ENCODE peak calls at places on chromosomes 3 and 15, in four cellular contexts. One of them, this sample, is unnamed.

GRCh38 chr3:60146121-60146520 is 1096.3 kb upstream of the CFAP20DC start:
- DNase-seq in colonic mucosa: no peak
- DNase-seq in stomach: no peak
- DNase-seq in OCI-LY7: no peak
- DNase-seq in this sample: no peak

GRCh38 chr3:175386630-175387029 is 527.5 kb downstream of the NAALADL2 start:
- DNase-seq in colonic mucosa: no peak
- DNase-seq in stomach: no peak
- DNase-seq in OCI-LY7: no peak
- DNase-seq in this sample: peak

GRCh38 chr3:106827515-106828213 is 549.6 kb upstream of the CCDC54 start:
- DNase-seq in colonic mucosa: no peak
- DNase-seq in stomach: no peak
- DNase-seq in OCI-LY7: no peak
- DNase-seq in this sample: peak

GRCh38 chr15:60026555-60026954 is 22.4 kb downstream of the FOXB1 start:
- DNase-seq in colonic mucosa: no peak
- DNase-seq in stomach: no peak
- DNase-seq in OCI-LY7: no peak
- DNase-seq in this sample: no peak

GRCh38 chr15:55907797-55908196 is 85.6 kb downstream of the NEDD4 start:
- DNase-seq in colonic mucosa: no peak
- DNase-seq in stomach: no peak
- DNase-seq in OCI-LY7: no peak
- DNase-seq in this sample: peak

GRCh38 chr15:88166330-88166993 is 90.1 kb downstream of the NTRK3 start:
- DNase-seq in colonic mucosa: no peak
- DNase-seq in stomach: no peak
- DNase-seq in OCI-LY7: peak
- DNase-seq in this sample: peak

GRCh38 chr3:122962149-122962548 is 65.4 kb downstream of the SEMA5B start:
- DNase-seq in colonic mucosa: no peak
- DNase-seq in stomach: no peak
- DNase-seq in OCI-LY7: no peak
- DNase-seq in this sample: no peak

GRCh38 chr15:25176991-25177954 is 222.5 kb downstream of the SNRPN start:
- DNase-seq in colonic mucosa: peak
- DNase-seq in stomach: peak
- DNase-seq in OCI-LY7: no peak
- DNase-seq in this sample: no peak

GRCh38 chr3:135328036-135328435 is 533.0 kb downstream of the EPHB1 start:
- DNase-seq in colonic mucosa: no peak
- DNase-seq in stomach: no peak
- DNase-seq in OCI-LY7: no peak
- DNase-seq in this sample: no peak

GRCh38 chr3:196341142-196341541 is 3.0 kb upstream of the TM4SF19 start:
- DNase-seq in colonic mucosa: no peak
- DNase-seq in stomach: no peak
- DNase-seq in OCI-LY7: no peak
- DNase-seq in this sample: peak

GRCh38 chr3:31908391-31909097 is 72.5 kb downstream of the OSBPL10 start:
- DNase-seq in colonic mucosa: no peak
- DNase-seq in stomach: no peak
- DNase-seq in OCI-LY7: peak
- DNase-seq in this sample: peak

GRCh38 chr3:39383190-39383912 is at the start of gene SLC25A38:
- DNase-seq in colonic mucosa: peak
- DNase-seq in stomach: peak
- DNase-seq in OCI-LY7: peak
- DNase-seq in this sample: peak

GRCh38 chr15:69994429-69995201 is 103.1 kb downstream of the TLE3 start:
- DNase-seq in colonic mucosa: peak
- DNase-seq in stomach: no peak
- DNase-seq in OCI-LY7: peak
- DNase-seq in this sample: no peak

GRCh38 chr3:109178701-109179100 is 42.2 kb downstream of the C3orf85 start:
- DNase-seq in colonic mucosa: no peak
- DNase-seq in stomach: no peak
- DNase-seq in OCI-LY7: no peak
- DNase-seq in this sample: no peak

GRCh38 chr3:120198305-120198878 is 86.6 kb downstream of the GPR156 start:
- DNase-seq in colonic mucosa: no peak
- DNase-seq in stomach: no peak
- DNase-seq in OCI-LY7: peak
- DNase-seq in this sample: peak

GRCh38 chr3:194078046-194078445 is 57.9 kb upstream of the HES1 start:
- DNase-seq in colonic mucosa: no peak
- DNase-seq in stomach: no peak
- DNase-seq in OCI-LY7: no peak
- DNase-seq in this sample: peak

GRCh38 chr3:43794776-43795175 is 104.0 kb downstream of the ABHD5 start:
- DNase-seq in colonic mucosa: no peak
- DNase-seq in stomach: no peak
- DNase-seq in OCI-LY7: no peak
- DNase-seq in this sample: peak

GRCh38 chr3:150149651-150150051 is 179.0 kb upstream of the PFN2 start:
- DNase-seq in colonic mucosa: no peak
- DNase-seq in stomach: no peak
- DNase-seq in OCI-LY7: no peak
- DNase-seq in this sample: peak

GRCh38 chr15:38460543-38460942 is 6.6 kb downstream of the FAM98B start:
- DNase-seq in colonic mucosa: no peak
- DNase-seq in stomach: no peak
- DNase-seq in OCI-LY7: no peak
- DNase-seq in this sample: no peak

GRCh38 chr3:196181127-196181546 is 30.1 kb downstream of the ZDHHC19 start:
- DNase-seq in colonic mucosa: no peak
- DNase-seq in stomach: no peak
- DNase-seq in OCI-LY7: no peak
- DNase-seq in this sample: no peak

GRCh38 chr3:105516972-105517371 is 150.3 kb downstream of the ALCAM start:
- DNase-seq in colonic mucosa: no peak
- DNase-seq in stomach: no peak
- DNase-seq in OCI-LY7: no peak
- DNase-seq in this sample: no peak

GRCh38 chr15:77607894-77608261 is 24.8 kb downstream of the LINGO1 start:
- DNase-seq in colonic mucosa: no peak
- DNase-seq in stomach: no peak
- DNase-seq in OCI-LY7: no peak
- DNase-seq in this sample: no peak

GRCh38 chr15:59399465-59400102 is 26.9 kb upstream of the MYO1E start:
- DNase-seq in colonic mucosa: no peak
- DNase-seq in stomach: no peak
- DNase-seq in OCI-LY7: peak
- DNase-seq in this sample: no peak

GRCh38 chr3:194046995-194047681 is 88.8 kb upstream of the HES1 start:
- DNase-seq in colonic mucosa: peak
- DNase-seq in stomach: peak
- DNase-seq in OCI-LY7: peak
- DNase-seq in this sample: peak

GRCh38 chr15:68512578-68512977 is 66.2 kb upstream of the CORO2B start:
- DNase-seq in colonic mucosa: no peak
- DNase-seq in stomach: no peak
- DNase-seq in OCI-LY7: no peak
- DNase-seq in this sample: no peak

GRCh38 chr3:196339493-196340254 is 1.5 kb upstream of the TM4SF19 start:
- DNase-seq in colonic mucosa: no peak
- DNase-seq in stomach: no peak
- DNase-seq in OCI-LY7: no peak
- DNase-seq in this sample: peak

GRCh38 chr3:129592362-129593150 is 13.9 kb downstream of the PLXND1 start:
- DNase-seq in colonic mucosa: peak
- DNase-seq in stomach: no peak
- DNase-seq in OCI-LY7: no peak
- DNase-seq in this sample: peak

GRCh38 chr3:54691230-54691900 is 236.5 kb downstream of the LRTM1 start:
- DNase-seq in colonic mucosa: no peak
- DNase-seq in stomach: no peak
- DNase-seq in OCI-LY7: no peak
- DNase-seq in this sample: peak

GRCh38 chr3:167843886-167844285 is 108.4 kb downstream of the SERPINI1 start:
- DNase-seq in colonic mucosa: no peak
- DNase-seq in stomach: no peak
- DNase-seq in OCI-LY7: peak
- DNase-seq in this sample: no peak

GRCh38 chr15:99604865-99605264 is 39.1 kb downstream of the MEF2A start:
- DNase-seq in colonic mucosa: no peak
- DNase-seq in stomach: no peak
- DNase-seq in OCI-LY7: peak
- DNase-seq in this sample: no peak

GRCh38 chr15:51756482-51756881 is 5.1 kb downstream of the TMOD2 start:
- DNase-seq in colonic mucosa: no peak
- DNase-seq in stomach: no peak
- DNase-seq in OCI-LY7: no peak
- DNase-seq in this sample: no peak

GRCh38 chr3:57436195-57436761 is 107.9 kb downstream of the DNAH12 start:
- DNase-seq in colonic mucosa: no peak
- DNase-seq in stomach: no peak
- DNase-seq in OCI-LY7: no peak
- DNase-seq in this sample: no peak

DNA sequence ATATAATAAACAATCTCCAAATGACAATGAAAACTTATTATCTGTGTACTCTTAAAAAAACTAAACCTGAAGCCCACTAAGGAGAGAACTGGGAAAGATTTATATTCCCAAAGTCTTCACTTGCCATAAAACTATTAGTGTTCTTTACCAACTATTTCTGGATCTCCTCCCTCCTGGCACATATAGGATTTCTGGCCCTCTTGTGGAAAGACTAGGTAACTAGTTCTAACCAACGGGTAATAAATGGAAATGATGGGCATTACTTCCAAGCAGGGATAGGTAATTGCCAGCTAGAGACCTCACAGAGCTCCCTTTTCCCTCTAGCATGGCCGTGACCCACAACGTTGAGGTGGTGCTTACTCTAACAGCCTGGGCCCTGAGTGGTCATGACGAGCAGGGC is 110.1 kb downstream of the DNAH12 start:
- DNase-seq in colonic mucosa: no peak
- DNase-seq in stomach: no peak
- DNase-seq in OCI-LY7: peak
- DNase-seq in this sample: peak
- TF ChIP-seq CTCF in colonic mucosa: peak
- TF ChIP-seq CTCF in stomach: no peak
- TF ChIP-seq CTCF in OCI-LY7: peak
- TF ChIP-seq CTCF in this sample: peak

GRCh38 chr15:66765478-66766281 is 63.6 kb downstream of the SMAD6 start:
- DNase-seq in colonic mucosa: peak
- DNase-seq in stomach: peak
- DNase-seq in OCI-LY7: no peak
- DNase-seq in this sample: no peak
- H3K4me3 ChIP-seq in colonic mucosa: no peak
- H3K4me3 ChIP-seq in stomach: no peak
- H3K4me3 ChIP-seq in OCI-LY7: no peak
- H3K4me3 ChIP-seq in this sample: no peak

GRCh38 chr3:45907769-45908705 is 21.7 kb downstream of the CCR9 start:
- DNase-seq in colonic mucosa: no peak
- DNase-seq in stomach: no peak
- DNase-seq in OCI-LY7: no peak
- DNase-seq in this sample: peak

GRCh38 chr3:45908761-45909160 is 22.4 kb downstream of the CCR9 start:
- DNase-seq in colonic mucosa: no peak
- DNase-seq in stomach: no peak
- DNase-seq in OCI-LY7: no peak
- DNase-seq in this sample: no peak

GRCh38 chr3:45904931-45905330 is 18.6 kb downstream of the CCR9 start:
- DNase-seq in colonic mucosa: no peak
- DNase-seq in stomach: no peak
- DNase-seq in OCI-LY7: no peak
- DNase-seq in this sample: no peak

GRCh38 chr3:45905755-45906154 is 19.4 kb downstream of the CCR9 start:
- DNase-seq in colonic mucosa: no peak
- DNase-seq in stomach: no peak
- DNase-seq in OCI-LY7: no peak
- DNase-seq in this sample: no peak

DNA sequence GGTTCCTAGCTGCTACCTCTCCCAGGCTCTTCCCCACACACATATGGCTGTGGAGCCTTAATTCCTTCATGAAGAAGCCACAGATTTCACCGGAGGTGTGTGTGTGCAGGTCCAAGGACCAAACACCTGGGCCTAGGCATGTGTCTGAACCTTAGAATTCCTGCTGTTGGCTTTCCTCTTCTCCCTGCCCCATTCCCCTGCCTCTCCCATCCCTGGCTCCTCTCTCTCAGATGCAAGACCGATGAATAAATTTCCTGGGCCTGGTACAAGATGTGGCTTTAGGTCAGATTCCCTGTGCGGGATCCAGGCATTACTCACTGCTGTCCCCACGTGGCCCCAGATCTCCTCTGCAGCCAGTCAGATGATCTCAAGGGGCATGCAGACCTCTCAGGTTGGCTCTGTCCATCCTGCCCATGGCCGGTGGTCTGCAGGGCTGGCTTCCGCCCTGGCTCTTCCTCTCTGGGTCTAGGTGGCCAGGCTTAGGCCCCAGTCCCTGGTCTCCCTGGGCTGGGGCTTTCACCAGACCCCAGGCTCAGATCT is 20.4 kb downstream of the CCR9 start:
- DNase-seq in colonic mucosa: no peak
- DNase-seq in stomach: no peak
- DNase-seq in OCI-LY7: peak
- DNase-seq in this sample: peak
- TF ChIP-seq CTCF in colonic mucosa: no peak
- TF ChIP-seq CTCF in stomach: peak
- TF ChIP-seq CTCF in OCI-LY7: peak
- TF ChIP-seq CTCF in this sample: peak

GRCh38 chr3:152270145-152270870 is 1.6 kb downstream of the MBNL1 start:
- DNase-seq in colonic mucosa: no peak
- DNase-seq in stomach: no peak
- DNase-seq in OCI-LY7: peak
- DNase-seq in this sample: peak

GRCh38 chr3:152269423-152270144 is 855 bp downstream of the MBNL1 start:
- DNase-seq in colonic mucosa: peak
- DNase-seq in stomach: peak
- DNase-seq in OCI-LY7: peak
- DNase-seq in this sample: peak

GRCh38 chr3:152270944-152271343 is 2.2 kb downstream of the MBNL1 start:
- DNase-seq in colonic mucosa: no peak
- DNase-seq in stomach: no peak
- DNase-seq in OCI-LY7: no peak
- DNase-seq in this sample: no peak

GRCh38 chr3:152272771-152273242 is 4.1 kb downstream of the MBNL1 start:
- DNase-seq in colonic mucosa: no peak
- DNase-seq in stomach: no peak
- DNase-seq in OCI-LY7: no peak
- DNase-seq in this sample: peak

DNA sequence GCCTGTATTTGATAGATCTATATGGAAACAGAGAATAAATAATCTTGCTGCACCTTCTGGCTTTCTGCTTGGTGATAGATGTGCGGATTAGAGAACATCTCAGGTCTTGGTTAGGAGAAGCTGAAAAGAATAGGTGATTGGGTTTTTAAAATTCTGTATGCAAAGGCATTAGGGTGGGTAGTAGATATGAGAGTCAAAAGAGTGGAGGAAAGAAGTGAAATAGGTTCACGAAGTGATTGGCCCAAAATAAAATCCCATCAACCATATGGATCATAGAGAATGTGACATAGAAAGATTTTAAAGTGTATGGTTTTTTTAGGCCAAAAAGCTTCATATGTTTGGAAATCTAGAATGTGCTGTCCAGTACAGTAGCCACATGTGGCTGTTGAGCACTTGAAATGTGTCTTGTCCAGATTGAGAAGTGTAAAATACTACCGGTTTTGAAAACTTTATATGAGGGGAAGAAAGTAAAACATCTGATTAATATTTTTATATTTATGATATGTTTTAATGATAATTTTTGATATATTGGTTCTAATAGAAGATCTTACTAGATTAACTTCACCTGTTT is 2.8 kb downstream of the MBNL1 start:
- DNase-seq in colonic mucosa: no peak
- DNase-seq in stomach: no peak
- DNase-seq in OCI-LY7: no peak
- DNase-seq in this sample: no peak
- H3K4me3 ChIP-seq in colonic mucosa: peak
- H3K4me3 ChIP-seq in stomach: peak
- H3K4me3 ChIP-seq in OCI-LY7: peak
- H3K4me3 ChIP-seq in this sample: peak

This sample was measured in choroid plexus epithelial cell.